ENCODE peak calls at places on chromosomes 13 and 19, in six cellular contexts. Q is kidney, F is lower leg skin, B is globus pallidus, Z is AG10803, U is fibroblast of the conjunctiva. J is an unnamed sample.

GRCh38 chr19:5352229-5352763 is 11.7 kb upstream of the PTPRS start:
- DNase-seq in B (no peak), F (no peak), U (no peak), Q (no peak), Z (no peak), J (no peak)

GRCh38 chr13:38687246-38688229 is 661 bp downstream of the FREM2 start:
- DNase-seq in F (no peak), B (no peak), Z (no peak), U (no peak), Q (peak), J (no peak)

GRCh38 chr13:113273856-113274590 is 23.0 kb upstream of the LAMP1 start:
- DNase-seq in B (no peak), F (no peak), U (no peak), Q (no peak), Z (peak), J (peak)

GRCh38 chr13:50275392-50276063 is 260.3 kb downstream of the KCNRG start:
- DNase-seq in Z (no peak), U (no peak), F (no peak), B (no peak), Q (no peak), J (no peak)

GRCh38 chr19:10961073-10961762 is 388 bp downstream of the SMARCA4 start:
- DNase-seq in B (peak), F (no peak), U (no peak), Z (peak), Q (peak), J (peak)

GRCh38 chr19:36987091-36987490 is 71.0 kb downstream of the ZNF568 start:
- DNase-seq in U (no peak), F (no peak), B (no peak), Q (no peak), Z (no peak), J (no peak)

GRCh38 chr19:36140289-36141038 is 598 bp downstream of the CAPNS1 start:
- DNase-seq in B (peak), Q (peak), F (no peak), Z (peak), U (no peak), J (peak)

GRCh38 chr19:17357078-17357666 is 19.8 kb downstream of the GTPBP3 start:
- DNase-seq in F (no peak), Z (no peak), Q (no peak), B (no peak), U (no peak), J (no peak)

GRCh38 chr19:3851254-3852176 is 17.3 kb downstream of the ZFR2 start:
- DNase-seq in F (no peak), Z (no peak), B (no peak), U (no peak), Q (no peak), J (no peak)

GRCh38 chr19:10551698-10552301 is 8.1 kb downstream of the ATG4D start:
- DNase-seq in Q (no peak), B (peak), Z (peak), U (no peak), F (no peak), J (no peak)

GRCh38 chr19:6489278-6490061 is 7.9 kb upstream of the DENND1C start:
- DNase-seq in Z (no peak), U (no peak), B (no peak), F (no peak), Q (no peak), J (no peak)

GRCh38 chr13:21040120-21040834 is 21.1 kb downstream of the LATS2 start:
- DNase-seq in Z (no peak), F (no peak), Q (no peak), U (no peak), B (no peak), J (no peak)

GRCh38 chr19:3665681-3666544 is 34.4 kb downstream of the PIP5K1C start:
- DNase-seq in Z (peak), F (no peak), Q (no peak), B (no peak), U (no peak), J (no peak)

GRCh38 chr19:12656899-12657571 is 9.5 kb downstream of the MAN2B1 start:
- DNase-seq in U (no peak), F (no peak), B (no peak), Z (no peak), Q (no peak), J (no peak)

GRCh38 chr19:39428309-39429112 is 7.2 kb downstream of the RPS16 start:
- DNase-seq in F (no peak), U (no peak), B (no peak), Z (peak), Q (peak), J (peak)

GRCh38 chr19:42693760-42694350 is 46.4 kb downstream of the PSG3 start:
- DNase-seq in F (no peak), Q (no peak), U (peak), B (peak), Z (peak), J (peak)

GRCh38 chr13:67416047-67416925 is 186.2 kb upstream of the PCDH9 start:
- DNase-seq in Z (peak), U (peak), Q (no peak), B (no peak), F (no peak), J (peak)

GRCh38 chr19:10830370-10830769 is 5.6 kb downstream of the TMED1 start:
- DNase-seq in F (no peak), U (no peak), Q (no peak), Z (no peak), B (no peak), J (no peak)

GRCh38 chr13:23703241-23703640 is 133.0 kb downstream of the TNFRSF19 start:
- DNase-seq in F (no peak), Z (peak), B (no peak), U (no peak), Q (peak), J (peak)

GRCh38 chr19:34188388-34188787 is 16.1 kb downstream of the LSM14A start:
- DNase-seq in F (no peak), Z (peak), Q (no peak), B (no peak), U (no peak), J (peak)

GRCh38 chr19:18992696-18993095 is 40.6 kb downstream of the SUGP2 start:
- DNase-seq in Q (no peak), F (no peak), Z (no peak), U (no peak), B (no peak), J (no peak)

GRCh38 chr13:66657165-66657895 is 572.8 kb downstream of the PCDH9 start:
- DNase-seq in Q (peak), F (peak), Z (peak), B (peak), U (peak), J (peak)

GRCh38 chr13:110338441-110339101 is 31.5 kb downstream of the COL4A2 start:
- DNase-seq in U (peak), B (peak), F (no peak), Q (no peak), Z (peak), J (peak)